ENCODE peak calls at places on chromosomes 3 and 15, in five cellular contexts. O is cardiac muscle cell; N is CD8-positive, alpha-beta memory T cell; Q is thyroid gland; X is neuronal stem cell. Y is an unnamed sample.

GRCh38 chr3:190543656-190544055 is 29.8 kb downstream of the IL1RAP start:
- DNase-seq in O (no peak), N (no peak), Q (no peak), X (no peak), Y (peak; percentile 21)

GRCh38 chr3:34203386-34203785 is 405.0 kb downstream of the PDCD6IP start:
- DNase-seq in O (no peak), N (no peak), Q (no peak), X (no peak), Y (no peak)

GRCh38 chr3:172659246-172660002 is 51.4 kb downstream of the NCEH1 start:
- DNase-seq in O (no peak), N (no peak), Q (no peak), X (no peak), Y (no peak)

GRCh38 chr3:64290161-64290560 is 64.9 kb upstream of the PRICKLE2 start:
- DNase-seq in O (no peak), N (no peak), Q (no peak), X (no peak), Y (no peak)

GRCh38 chr3:42161050-42161935 is 70.1 kb downstream of the TRAK1 start:
- DNase-seq in O (peak; percentile 45), N (no peak), Q (no peak), X (no peak), Y (no peak)

GRCh38 chr15:101022876-101023275 is 103.7 kb downstream of the LRRK1 start:
- DNase-seq in O (no peak), N (no peak), Q (no peak), X (no peak), Y (no peak)

GRCh38 chr15:63503739-63504246 is 600 bp upstream of the USP3 start:
- DNase-seq in O (peak; percentile 91), N (peak; percentile 90), Q (peak; percentile 49), X (no peak), Y (peak; percentile 54)

GRCh38 chr3:193665370-193665989 is 72.5 kb downstream of the OPA1 start:
- DNase-seq in O (peak; percentile 61), N (no peak), Q (no peak), X (no peak), Y (no peak)

GRCh38 chr3:16490062-16490641 is 23.3 kb downstream of the RFTN1 start:
- DNase-seq in O (no peak), N (no peak), Q (no peak), X (no peak), Y (no peak)

GRCh38 chr3:134601539-134602439 is 49.0 kb downstream of the KY start:
- DNase-seq in O (peak; percentile 93), N (no peak), Q (peak; percentile 65), X (peak; percentile 85), Y (peak; percentile 62)

GRCh38 chr15:56957812-56958406 is 39.5 kb downstream of the TCF12 start:
- DNase-seq in O (no peak), N (no peak), Q (no peak), X (peak; percentile 39), Y (no peak)

DNA sequence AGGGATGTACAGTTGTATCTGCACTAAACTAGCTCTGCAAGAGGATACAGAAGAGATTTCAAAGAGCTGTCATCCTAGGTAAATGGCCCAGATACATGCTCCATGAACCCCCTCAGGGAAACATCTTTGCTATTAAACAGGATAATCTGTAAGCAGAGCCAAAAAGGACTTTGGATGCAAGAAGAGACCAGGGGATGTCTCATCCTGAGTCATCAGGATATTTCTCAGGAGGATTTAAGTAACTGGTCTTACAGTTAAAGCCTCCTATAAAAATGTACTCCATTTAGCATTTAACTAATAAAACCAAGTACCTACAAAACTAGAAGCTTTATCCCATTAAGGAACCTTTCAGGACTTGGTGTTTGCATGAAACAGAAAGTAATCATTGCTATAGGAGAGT is 48.2 kb upstream of the PHLDB2 start:
- DNase-seq in O (peak; percentile 59), N (no peak), Q (no peak), X (no peak), Y (no peak)
- H3K4me1 ChIP-seq in O (no peaks in the 10 kb centered on the region), N (no peaks in the 10 kb centered on the region), Q (no peaks in the 10 kb centered on the region), X (no peaks in the 10 kb centered on the region), Y (peaks cover 30% of the 10 kb centered on the region)

DNA sequence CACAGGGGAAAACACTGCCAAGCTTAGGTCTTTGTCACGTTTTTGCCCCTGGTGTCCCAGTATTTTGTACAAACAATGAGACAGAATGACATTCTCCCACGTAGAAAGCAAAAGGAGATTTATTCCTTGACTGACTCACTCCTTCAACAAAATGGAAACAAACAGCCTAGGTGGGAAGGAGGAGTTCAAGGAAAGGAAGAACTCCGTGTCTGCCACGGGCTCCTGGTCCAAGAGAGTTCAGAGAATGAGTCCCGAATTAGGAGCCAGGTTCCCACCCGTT is 8.1 kb downstream of the TLE3 start:
- DNase-seq in O (no peak), N (no peak), Q (no peak), X (no peak), Y (no peak)
- H3K4me1 ChIP-seq in O (peaks cover 32% of the 10 kb centered on the region), N (peaks cover 67% of the 10 kb centered on the region), Q (peaks cover 50% of the 10 kb centered on the region), X (peaks cover 35% of the 10 kb centered on the region), Y (peaks cover 50% of the 10 kb centered on the region)

DNA sequence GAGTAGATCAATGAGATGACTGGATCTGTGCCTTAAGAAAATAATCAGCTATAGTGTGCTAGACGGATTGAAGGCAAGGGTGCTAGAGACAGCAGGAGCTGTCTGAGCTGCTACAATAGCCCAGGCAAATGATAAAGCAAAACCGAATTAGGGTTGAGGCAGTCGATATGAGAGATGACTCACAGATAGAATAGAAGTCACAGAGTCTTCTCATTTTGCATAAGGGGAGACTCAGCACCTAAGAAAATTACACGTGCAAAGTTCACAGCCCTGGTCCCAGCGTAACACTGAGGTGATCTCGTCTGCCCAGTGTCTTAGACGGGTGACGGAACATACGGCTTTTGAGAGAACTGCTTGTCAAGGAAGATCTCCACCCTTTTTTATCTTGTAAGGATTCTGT is 11.6 kb downstream of the LPP start:
- DNase-seq in O (no peak), N (no peak), Q (no peak), X (no peak), Y (no peak)
- H3K4me1 ChIP-seq in O (peaks cover 4% of the 10 kb centered on the region), N (peaks cover 35% of the 10 kb centered on the region), Q (no peaks in the 10 kb centered on the region), X (peaks cover 10% of the 10 kb centered on the region), Y (peaks cover 36% of the 10 kb centered on the region)

GRCh38 chr3:32866533-32866932 is 48.7 kb downstream of the TRIM71 start:
- DNase-seq in O (no peak), N (no peak), Q (no peak), X (no peak), Y (no peak)

GRCh38 chr3:32870373-32871091 is 52.7 kb downstream of the TRIM71 start:
- DNase-seq in O (no peak), N (no peak), Q (peak; percentile 6), X (no peak), Y (no peak)

GRCh38 chr3:32867954-32868353 is 50.2 kb downstream of the TRIM71 start:
- DNase-seq in O (no peak), N (no peak), Q (no peak), X (no peak), Y (no peak)

GRCh38 chr3:32868719-32869512 is 51.1 kb downstream of the TRIM71 start:
- DNase-seq in O (no peak), N (no peak), Q (no peak), X (no peak), Y (no peak)

GRCh38 chr3:32869513-32870047 is 51.8 kb downstream of the TRIM71 start:
- DNase-seq in O (no peak), N (no peak), Q (no peak), X (peak; percentile 94), Y (no peak)
- H3K4me1 ChIP-seq in O (peaks cover 60% of the 10 kb centered on the region), N (no peaks in the 10 kb centered on the region), Q (peaks cover 13% of the 10 kb centered on the region), X (peaks cover 54% of the 10 kb centered on the region), Y (peaks cover 49% of the 10 kb centered on the region)

GRCh38 chr15:93028111-93028631 is 60.8 kb downstream of the RGMA start:
- DNase-seq in O (peak; percentile 24), N (no peak), Q (no peak), X (no peak), Y (no peak)
- H3K4me1 ChIP-seq in O (peaks cover 23% of the 10 kb centered on the region), N (peaks cover 21% of the 10 kb centered on the region), Q (peaks cover 7% of the 10 kb centered on the region), X (peaks cover 10% of the 10 kb centered on the region), Y (no peaks in the 10 kb centered on the region)

Y was measured in Caco-2.